ENCODE peak calls at places on chromosomes 2 and 18, in seven cellular contexts. K is neuronal stem cell, A is mesendoderm, I is IMR-90, B is H1, P is mesenchymal stem cell, G is trophoblast cell. E is an unnamed sample.

GRCh38 chr2:187499941-187500532 is 52.0 kb upstream of the CALCRL start:
- DNase-seq in A (peak; percentile 64), I (peak; percentile 66), G (peak; percentile 86), P (peak; percentile 72), B (peak; percentile 71), K (peak; percentile 54), E (peak; percentile 42)

GRCh38 chr2:51526766-51527165 is 494.8 kb upstream of the NRXN1 start:
- DNase-seq in B (no peak), K (no peak), P (no peak), A (no peak), G (no peak), I (no peak), E (no peak)

GRCh38 chr2:73836141-73836943 is 7.6 kb downstream of the STAMBP start:
- DNase-seq in K (no peak), I (no peak), B (no peak), A (no peak), P (no peak), G (no peak), E (no peak)

GRCh38 chr2:54767921-54768320 is 44.5 kb downstream of the EML6 start:
- DNase-seq in I (peak; percentile 47), B (no peak), K (no peak), P (no peak), A (no peak), G (no peak), E (no peak)

GRCh38 chr18:70431203-70431624 is 142.4 kb downstream of the SOCS6 start:
- DNase-seq in I (peak; percentile 85), B (no peak), G (peak; percentile 61), P (peak; percentile 87), A (peak; percentile 83), K (no peak), E (no peak)

GRCh38 chr2:192827735-192828134 is 633.0 kb upstream of the TMEFF2 start:
- DNase-seq in G (no peak), P (no peak), B (no peak), A (no peak), I (no peak), K (no peak), E (no peak)

GRCh38 chr2:176109955-176110345 is 2.9 kb downstream of the HOXD11 start:
- DNase-seq in I (no peak), A (no peak), P (no peak), G (no peak), B (peak; percentile 27), K (no peak), E (peak; percentile 12)

GRCh38 chr2:205524656-205525055 is 157.6 kb upstream of the NRP2 start:
- DNase-seq in P (no peak), A (no peak), I (no peak), G (no peak), B (no peak), K (no peak), E (no peak)

GRCh38 chr18:7492385-7492784 is 74.7 kb upstream of the PTPRM start:
- DNase-seq in A (no peak), P (no peak), G (no peak), I (no peak), K (no peak), B (no peak), E (no peak)

GRCh38 chr2:31397099-31397498 is 17.4 kb downstream of the XDH start:
- DNase-seq in A (no peak), G (no peak), P (no peak), K (no peak), B (no peak), I (no peak), E (no peak)

GRCh38 chr18:6219116-6219717 is 195.5 kb downstream of the L3MBTL4 start:
- DNase-seq in P (peak; percentile 42), K (peak; percentile 68), G (peak; percentile 90), B (peak; percentile 76), A (peak; percentile 83), I (peak; percentile 73), E (peak; percentile 77)

GRCh38 chr2:173149491-173149890 is 73.8 kb downstream of the MAP3K20 start:
- DNase-seq in G (peak; percentile 66), A (no peak), B (no peak), I (no peak), P (peak; percentile 35), K (no peak), E (no peak)

GRCh38 chr2:169828141-169828811 is 1.0 kb downstream of the UBR3 start:
- DNase-seq in I (peak; percentile 41), P (peak; percentile 65), K (peak; percentile 56), B (no peak), A (peak; percentile 73), G (peak; percentile 69), E (no peak)

GRCh38 chr2:165952600-165953210 is 871 bp downstream of the TTC21B start:
- DNase-seq in I (peak; percentile 3), K (no peak), G (peak; percentile 78), A (peak; percentile 42), P (peak; percentile 59), B (no peak), E (no peak)

GRCh38 chr18:44949967-44950366 is 269.3 kb downstream of the SETBP1 start:
- DNase-seq in P (no peak), K (no peak), I (no peak), G (no peak), A (no peak), B (no peak), E (no peak)

GRCh38 chr18:2223859-2224258 is 347.4 kb downstream of the METTL4 start:
- DNase-seq in K (peak; percentile 18), I (peak; percentile 6), P (peak; percentile 3), G (peak; percentile 82), A (peak; percentile 53), B (peak; percentile 51), E (no peak)

GRCh38 chr2:113694438-113694837 is 62.0 kb downstream of the SLC35F5 start:
- DNase-seq in G (no peak), B (no peak), I (no peak), P (no peak), K (no peak), A (no peak), E (no peak)

GRCh38 chr2:20093263-20094141 is 42.1 kb upstream of the LAPTM4A start:
- DNase-seq in A (peak; percentile 91), G (peak; percentile 75), P (peak; percentile 80), I (peak; percentile 82), K (no peak), B (peak; percentile 59), E (peak; percentile 78)

GRCh38 chr2:3446381-3446780 is 66.9 kb downstream of the TRAPPC12 start:
- DNase-seq in G (no peak), P (no peak), A (no peak), B (peak; percentile 23), I (no peak), K (no peak), E (no peak)

GRCh38 chr2:31069926-31070325 is 68.3 kb downstream of the GALNT14 start:
- DNase-seq in P (no peak), I (no peak), K (no peak), B (no peak), G (no peak), A (no peak), E (no peak)

GRCh38 chr18:49020129-49020528 is 69.4 kb upstream of the SMAD7 start:
- DNase-seq in K (no peak), B (peak; percentile 44), I (no peak), P (no peak), A (no peak), G (no peak), E (peak; percentile 22)

GRCh38 chr2:206616141-206616540 is 26.1 kb upstream of the FAM237A start:
- DNase-seq in I (peak; percentile 12), P (peak; percentile 9), K (no peak), A (no peak), G (no peak), B (no peak), E (no peak)

DNA sequence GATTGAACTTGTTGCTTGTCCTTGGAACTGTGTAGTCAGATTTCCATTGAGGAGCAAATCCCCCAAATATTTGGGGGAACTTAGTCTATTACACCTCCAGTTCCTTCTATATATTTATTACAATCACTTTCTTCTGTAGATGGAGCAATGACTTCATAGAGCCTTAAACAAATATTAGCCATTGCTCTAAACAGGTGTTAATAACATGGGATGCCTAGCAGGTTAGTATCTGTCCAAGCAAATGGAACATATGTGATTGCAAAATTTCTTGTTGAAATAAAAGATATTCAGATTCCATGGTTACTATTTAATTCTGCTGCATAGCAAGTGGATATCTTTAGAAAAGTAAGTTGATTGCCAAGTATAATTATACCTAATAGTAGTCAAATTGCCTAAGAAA is 207.6 kb upstream of the NABP1 start:
- DNase-seq in B (no peak), K (no peak), P (no peak), G (no peak), I (no peak), A (no peak), E (no peak)
- H4K8ac ChIP-seq in B (no peak overlapping the region), K (no peak overlapping the region), P (no peak overlapping the region), G (no peak overlapping the region), I (no peak overlapping the region), A (no peak overlapping the region), E (no peak overlapping the region)

GRCh38 chr2:143460382-143460781 is 331.2 kb downstream of the ARHGAP15 start:
- DNase-seq in A (no peak), G (no peak), B (no peak), K (no peak), P (no peak), I (no peak), E (no peak)

GRCh38 chr2:143458258-143458954 is 329.2 kb downstream of the ARHGAP15 start:
- DNase-seq in G (no peak), I (no peak), K (no peak), B (no peak), P (no peak), A (no peak), E (no peak)

GRCh38 chr2:143452817-143453462 is 323.7 kb downstream of the ARHGAP15 start:
- DNase-seq in A (no peak), P (no peak), G (no peak), B (no peak), K (no peak), I (no peak), E (no peak)

GRCh38 chr2:143451622-143452021 is 322.4 kb downstream of the ARHGAP15 start:
- DNase-seq in K (no peak), B (no peak), P (peak; percentile 75), I (peak; percentile 41), G (no peak), A (no peak), E (no peak)

DNA sequence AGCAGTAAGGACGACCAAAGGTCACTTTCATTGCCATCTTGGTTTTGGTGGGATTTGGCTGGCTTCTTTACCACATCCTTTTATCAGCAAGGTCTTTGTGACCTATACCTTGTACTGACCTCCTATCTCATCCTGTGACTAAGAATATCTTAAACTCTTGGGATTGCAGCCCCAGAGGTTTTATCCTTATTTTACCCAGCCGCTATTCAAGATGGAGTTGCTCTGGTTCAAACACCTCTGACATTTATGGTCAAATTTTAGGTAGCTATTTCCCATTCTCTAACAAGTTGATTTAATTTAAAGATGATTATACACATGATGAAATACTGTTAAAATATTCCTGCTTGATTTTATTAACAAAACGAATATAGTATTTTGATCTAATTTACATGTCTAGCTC is 326.1 kb downstream of the ARHGAP15 start:
- DNase-seq in P (no peak), A (no peak), B (no peak), G (no peak), I (no peak), K (no peak), E (no peak)
- H4K8ac ChIP-seq in P (no peak overlapping the region), A (no peak overlapping the region), B (no peak overlapping the region), G (no peak overlapping the region), I (no peak overlapping the region), K (no peak overlapping the region), E (no peak overlapping the region)

GRCh38 chr2:48199076-48199475 is 292.8 kb upstream of the FBXO11 start:
- DNase-seq in A (no peak), B (no peak), P (no peak), I (no peak), K (no peak), G (no peak), E (no peak)
- H4K8ac ChIP-seq in A (no peak overlapping the region), B (no peak overlapping the region), P (no peak overlapping the region), I (no peak overlapping the region), K (no peak overlapping the region), G (no peak overlapping the region), E (no peak overlapping the region)

GRCh38 chr2:9074930-9075329 is 71.4 kb upstream of the MBOAT2 start:
- DNase-seq in A (peak; percentile 26), K (no peak), P (no peak), I (no peak), B (peak; percentile 58), G (no peak), E (peak; percentile 68)
- H4K8ac ChIP-seq in A (no peak overlapping the region), K (no peak overlapping the region), P (peak overlapping the region; percentile 20), I (no peak overlapping the region), B (no peak overlapping the region), G (no peak overlapping the region), E (no peak overlapping the region)

E was measured in H9.